ENCODE peak calls at places on chromosomes 11 and 22, in six cellular contexts. L, G, B, X, Y and F are unnamed samples.

GRCh38 chr11:473975-474785 is 24.1 kb downstream of the PTDSS2 start:
- DNase-seq in L (no peak), B (no peak), X (no peak), G (no peak), Y (no peak), F (no peak)

GRCh38 chr22:30291334-30291892 is 2.1 kb upstream of the CASTOR1 start:
- DNase-seq in G (no peak), Y (no peak), B (no peak), L (no peak), X (no peak), F (no peak)

GRCh38 chr22:19168088-19168890 is 10.2 kb downstream of the SLC25A1 start:
- DNase-seq in X (peak; percentile 77), B (no peak), Y (no peak), G (no peak), L (no peak), F (no peak)

GRCh38 chr11:37322333-37323194 is 724.5 kb upstream of the RAG2 start:
- DNase-seq in G (no peak), B (no peak), Y (no peak), L (no peak), X (no peak), F (no peak)

GRCh38 chr11:35112056-35112845 is 26.7 kb upstream of the CD44 start:
- DNase-seq in G (no peak), L (no peak), X (no peak), Y (no peak), B (no peak), F (no peak)

GRCh38 chr11:130070109-130070828 is 575 bp downstream of the APLP2 start:
- DNase-seq in L (no peak), B (no peak), G (peak; percentile 21), Y (no peak), X (peak; percentile 66), F (peak; percentile 43)

GRCh38 chr11:105838668-105839403 is 183.2 kb downstream of the MSANTD4 start:
- DNase-seq in G (no peak), B (no peak), X (no peak), L (no peak), Y (peak; percentile 35), F (no peak)

GRCh38 chr22:17726561-17727243 is 47.6 kb downstream of the BID start:
- DNase-seq in B (no peak), Y (no peak), G (no peak), L (no peak), X (no peak), F (no peak)

GRCh38 chr11:72719551-72719950 is 32.7 kb downstream of the ARAP1 start:
- DNase-seq in L (no peak), G (no peak), B (no peak), X (no peak), Y (no peak), F (no peak)

GRCh38 chr11:86816251-86816726 is 15.9 kb downstream of the PRSS23 start:
- DNase-seq in X (no peak), B (no peak), Y (no peak), G (no peak), L (no peak), F (no peak)

GRCh38 chr11:81497202-81497804 is 1236.4 kb downstream of the FAM181B start:
- DNase-seq in X (peak; percentile 39), Y (peak; percentile 0), B (peak; percentile 24), L (no peak), G (peak; percentile 51), F (no peak)

GRCh38 chr11:10526974-10527918 is 13.7 kb downstream of the RNF141 start:
- DNase-seq in L (peak; percentile 70), Y (peak; percentile 88), B (no peak), X (no peak), G (no peak), F (no peak)

GRCh38 chr11:77174559-77174958 is 46.5 kb downstream of the MYO7A start:
- DNase-seq in X (no peak), L (no peak), Y (no peak), G (no peak), B (no peak), F (no peak)

GRCh38 chr22:48950151-48950915 is 877.3 kb downstream of the BRD1 start:
- DNase-seq in L (no peak), B (no peak), X (no peak), G (no peak), Y (no peak), F (no peak)

GRCh38 chr11:58334708-58335107 is 24.2 kb downstream of the OR5B17 start:
- DNase-seq in L (no peak), B (no peak), G (no peak), X (no peak), Y (peak; percentile 31), F (no peak)

GRCh38 chr11:119223856-119224255 is 17.7 kb downstream of the CBL start:
- DNase-seq in Y (no peak), G (no peak), X (no peak), L (no peak), B (no peak), F (no peak)

GRCh38 chr11:119222891-119223290 is 16.8 kb downstream of the CBL start:
- DNase-seq in G (no peak), X (no peak), L (no peak), Y (no peak), B (no peak), F (no peak)

GRCh38 chr11:119218141-119218878 is 12.2 kb downstream of the CBL start:
- DNase-seq in Y (peak; percentile 92), G (no peak), L (no peak), B (no peak), X (peak; percentile 39), F (no peak)

DNA sequence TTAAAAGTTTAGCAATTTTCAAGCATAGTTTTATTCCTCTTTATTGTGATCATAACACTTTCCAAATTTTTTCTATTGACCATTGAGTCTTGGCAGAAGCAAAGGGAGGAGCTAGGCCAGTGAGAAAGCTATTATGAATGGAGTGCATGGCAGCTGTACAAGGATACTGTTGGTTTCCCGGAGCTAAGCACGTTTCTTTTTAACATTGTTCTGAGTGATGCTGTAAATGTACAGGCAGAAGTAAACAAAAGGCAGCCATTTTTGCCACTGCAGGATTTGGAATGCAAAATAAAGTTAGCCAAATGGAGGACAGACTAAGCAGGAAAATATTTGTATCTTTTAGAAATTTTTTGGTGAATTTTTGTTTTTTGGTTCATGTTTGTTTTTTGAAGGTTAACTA is 16.2 kb downstream of the CBL start:
- DNase-seq in L (no peak), X (no peak), G (no peak), B (no peak), Y (no peak), F (no peak)
- TF ChIP-seq SP1 in L (no peak), X (no peak), G (no peak), B (no peak), Y (no peak), F (no peak)

DNA sequence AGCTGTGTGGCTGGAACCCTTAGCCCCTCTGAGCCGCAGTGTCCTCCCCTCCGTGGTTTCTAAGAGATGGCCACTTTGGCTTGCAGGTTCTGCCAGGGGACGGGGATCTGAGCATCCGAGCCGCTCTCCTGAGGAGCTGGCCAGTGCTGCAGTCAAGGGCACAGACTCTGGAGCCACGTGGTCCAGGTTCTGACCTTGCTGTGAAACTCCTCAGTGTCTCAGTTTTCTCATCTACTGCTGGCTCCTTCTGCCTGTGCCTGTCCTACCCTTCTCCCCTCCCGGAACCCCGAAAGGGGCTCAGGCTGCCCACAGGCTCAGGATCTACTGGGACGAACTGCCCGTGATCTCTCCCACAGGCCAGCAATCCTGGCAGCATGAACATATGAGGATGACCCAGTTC is 65.4 kb upstream of the TTLL12 start:
- DNase-seq in G (no peak), B (no peak), L (no peak), Y (no peak), X (no peak), F (no peak)
- TF ChIP-seq SP1 in G (no peak), B (no peak), L (no peak), Y (no peak), X (no peak), F (no peak)

DNA sequence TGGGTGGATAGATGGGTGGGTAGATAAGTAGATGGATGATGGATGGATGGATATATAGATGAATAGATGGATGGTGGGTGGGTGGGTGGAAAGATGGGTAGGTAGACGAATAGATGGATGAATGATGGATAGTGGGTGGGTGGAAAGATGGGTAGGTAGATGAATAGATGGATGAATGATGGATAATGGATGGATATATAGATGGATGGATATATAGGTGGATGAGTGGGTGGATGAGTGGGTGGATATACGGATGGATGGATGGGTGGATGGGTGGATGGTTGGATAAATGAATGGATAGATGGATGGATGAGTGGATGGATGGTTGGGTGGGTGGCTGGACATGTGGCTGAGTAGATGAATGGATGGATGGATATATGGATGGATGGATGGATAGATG is 53.1 kb upstream of the THY1 start:
- DNase-seq in X (no peak), L (no peak), G (no peak), Y (no peak), B (no peak), F (no peak)
- TF ChIP-seq SP1 in X (no peak), L (no peak), G (no peak), Y (no peak), B (no peak), F (no peak)

DNA sequence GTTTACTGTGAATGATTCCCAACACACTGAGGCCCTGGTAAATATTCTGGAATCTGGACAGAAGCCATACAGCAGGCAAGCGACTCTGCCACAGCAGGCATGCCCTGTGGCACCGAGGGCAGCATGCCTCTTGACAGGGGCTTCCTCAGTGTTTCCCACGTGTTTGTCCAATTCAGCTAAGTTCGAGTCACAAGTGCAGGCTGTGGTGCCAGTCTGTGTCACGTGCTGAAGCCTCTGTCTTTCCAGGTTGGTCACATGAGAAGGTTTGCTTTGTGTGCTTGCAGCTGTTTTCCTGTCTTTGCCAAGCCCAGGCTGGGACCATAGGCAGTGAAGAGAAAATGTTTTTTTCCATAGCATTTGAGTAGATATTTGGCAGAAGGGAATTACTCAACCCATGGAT is 2.4 kb upstream of the PPFIBP2 start:
- DNase-seq in G (no peak), B (peak; percentile 15), X (no peak), L (no peak), Y (no peak), F (no peak)
- TF ChIP-seq SP1 in G (no peak), B (no peak), X (no peak), L (no peak), Y (no peak), F (no peak)

GRCh38 chr11:126029805-126030204 is 32.9 kb downstream of the CDON start:
- DNase-seq in L (no peak), B (peak; percentile 33), G (no peak), Y (no peak), X (no peak), F (no peak)

GRCh38 chr11:126025822-126026221 is 36.8 kb downstream of the CDON start:
- DNase-seq in Y (no peak), L (no peak), G (no peak), X (no peak), B (no peak), F (no peak)

GRCh38 chr11:126029237-126029636 is 33.4 kb downstream of the CDON start:
- DNase-seq in G (no peak), X (no peak), Y (no peak), B (no peak), L (no peak), F (no peak)

GRCh38 chr11:126026579-126026978 is 36.1 kb downstream of the CDON start:
- DNase-seq in X (no peak), Y (no peak), L (no peak), B (peak; percentile 13), G (no peak), F (no peak)

DNA sequence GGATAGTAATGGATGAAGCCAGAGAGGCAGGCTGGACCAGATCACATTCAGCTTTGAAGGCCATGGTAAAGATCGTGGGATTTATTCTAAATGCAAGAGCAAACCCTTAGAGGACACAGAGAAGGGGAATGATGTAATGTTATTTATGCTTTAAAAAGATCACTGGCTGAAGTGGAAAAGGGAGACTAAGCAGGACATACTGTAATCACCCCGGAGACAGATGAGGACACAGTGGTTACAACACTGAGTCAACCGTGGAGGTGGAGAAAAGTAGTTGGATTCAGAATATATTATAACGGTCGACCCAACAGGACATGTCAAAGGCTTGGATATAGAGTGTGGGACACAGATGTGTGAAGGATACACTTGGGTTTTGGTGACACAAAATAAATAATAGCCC is 38.5 kb downstream of the CDON start:
- DNase-seq in Y (no peak), X (no peak), L (no peak), G (no peak), B (no peak), F (no peak)
- TF ChIP-seq SP1 in Y (no peak), X (no peak), L (no peak), G (no peak), B (no peak), F (no peak)